ENCODE peak calls at places on chromosomes 7 and 10, in four cellular contexts. Q is stimulated activated CD4-positive, alpha-beta T cell treated with anti-CD3 and anti-CD28 coated beads, Interleukin-4, amount 100 ng/mL, for 24 hours; J is NCI-H774; I is A172. L is an unnamed sample.

GRCh38 chr7:42876182-42877068 is 35.4 kb downstream of the C7orf25 start:
- DNase-seq in Q (peak; percentile 73), J (no peak), I (peak; percentile 61), L (peak; percentile 80)

GRCh38 chr10:91287276-91287675 is 66.8 kb downstream of the PCGF5 start:
- DNase-seq in Q (no peak), J (no peak), I (peak; percentile 87), L (no peak)

GRCh38 chr10:52720018-52720417 is 52.6 kb downstream of the MBL2 start:
- DNase-seq in Q (no peak), J (no peak), I (no peak), L (no peak)

GRCh38 chr10:113028393-113029054 is 78.5 kb downstream of the TCF7L2 start:
- DNase-seq in Q (no peak), J (no peak), I (no peak), L (no peak)

GRCh38 chr10:125151824-125152634 is 8.3 kb downstream of the CTBP2 start:
- DNase-seq in Q (no peak), J (no peak), I (no peak), L (no peak)

GRCh38 chr10:46248651-46249131 is 38.1 kb upstream of the ANTXRL start:
- DNase-seq in Q (no peak), J (no peak), I (no peak), L (no peak)

GRCh38 chr10:74906631-74907030 is 80.2 kb downstream of the KAT6B start:
- DNase-seq in Q (no peak), J (no peak), I (no peak), L (no peak)

GRCh38 chr7:90701771-90702170 is 105.7 kb downstream of the CDK14 start:
- DNase-seq in Q (no peak), J (no peak), I (no peak), L (no peak)

GRCh38 chr7:66138994-66139752 is 24.5 kb downstream of the CRCP start:
- DNase-seq in Q (no peak), J (no peak), I (peak; percentile 20), L (no peak)

GRCh38 chr7:121832347-121832746 is 40.6 kb upstream of the PTPRZ1 start:
- DNase-seq in Q (no peak), J (no peak), I (peak; percentile 14), L (no peak)

GRCh38 chr10:113576853-113577252 is 24.0 kb downstream of the HABP2 start:
- DNase-seq in Q (no peak), J (no peak), I (peak; percentile 38), L (peak; percentile 20)

GRCh38 chr7:150388709-150389531 is 9.8 kb downstream of the ZNF775 start:
- DNase-seq in Q (no peak), J (no peak), I (no peak), L (no peak)

GRCh38 chr10:32149257-32149955 is 93.2 kb upstream of the KIF5B start:
- DNase-seq in Q (peak; percentile 11), J (no peak), I (peak; percentile 93), L (peak; percentile 44)

GRCh38 chr7:73606801-73607691 is 17.3 kb downstream of the MLXIPL start:
- DNase-seq in Q (peak; percentile 71), J (no peak), I (peak; percentile 26), L (peak; percentile 75)

GRCh38 chr7:129245533-129245932 is 20.7 kb downstream of the AHCYL2 start:
- DNase-seq in Q (no peak), J (no peak), I (no peak), L (no peak)

GRCh38 chr10:124308351-124308645 is 110.4 kb downstream of the OAT start:
- DNase-seq in Q (no peak), J (no peak), I (no peak), L (no peak)

GRCh38 chr7:11343818-11344413 is 370.2 kb downstream of the PHF14 start:
- DNase-seq in Q (no peak), J (peak; percentile 39), I (peak; percentile 51), L (no peak)

GRCh38 chr10:119129721-119130120 is 25.8 kb downstream of the DENND10 start:
- DNase-seq in Q (no peak), J (no peak), I (no peak), L (no peak)

GRCh38 chr7:20647051-20647450 is 31.6 kb downstream of the ABCB5 start:
- DNase-seq in Q (no peak), J (no peak), I (peak; percentile 11), L (no peak)

GRCh38 chr10:96858038-96858705 is 26.1 kb downstream of the LCOR start:
- DNase-seq in Q (no peak), J (no peak), I (no peak), L (no peak)

GRCh38 chr10:70053212-70053895 is 708 bp downstream of the MACROH2A2 start:
- DNase-seq in Q (no peak), J (no peak), I (no peak), L (peak; percentile 21)

GRCh38 chr7:87598234-87599009 is 2.3 kb downstream of the ABCB1 start:
- DNase-seq in Q (no peak), J (no peak), I (no peak), L (no peak)

GRCh38 chr7:80923211-80923612 is 4.4 kb upstream of the SEMA3C start:
- DNase-seq in Q (no peak), J (peak; percentile 22), I (no peak), L (no peak)

GRCh38 chr10:70779088-70779487 is 6.1 kb downstream of the TBATA start:
- DNase-seq in Q (no peak), J (no peak), I (no peak), L (no peak)

GRCh38 chr7:4751398-4751947 is 23.9 kb upstream of the AP5Z1 start:
- DNase-seq in Q (no peak), J (no peak), I (no peak), L (no peak)

GRCh38 chr7:73436031-73436929 is 2.7 kb downstream of the FZD9 start:
- DNase-seq in Q (no peak), J (no peak), I (peak; percentile 67), L (no peak)

GRCh38 chr7:37924399-37924798 is 4.0 kb downstream of the EPDR1 start:
- DNase-seq in Q (no peak), J (no peak), I (no peak), L (no peak)

GRCh38 chr7:69115788-69116187 is 482.5 kb upstream of the AUTS2 start:
- DNase-seq in Q (no peak), J (no peak), I (peak; percentile 45), L (no peak)

GRCh38 chr7:22320416-22320815 is 36.5 kb downstream of the RAPGEF5 start:
- DNase-seq in Q (no peak), J (no peak), I (peak; percentile 29), L (no peak)

GRCh38 chr7:77447616-77448015 is 31.5 kb upstream of the GSAP start:
- DNase-seq in Q (no peak), J (no peak), I (no peak), L (no peak)

GRCh38 chr10:75774780-75775490 is 343.5 kb downstream of the LRMDA start:
- DNase-seq in Q (no peak), J (no peak), I (no peak), L (no peak)

GRCh38 chr7:66353547-66353946 is 148.4 kb downstream of the TPST1 start:
- DNase-seq in Q (no peak), J (no peak), I (no peak), L (no peak)

L was measured in activated CD4-positive, alpha-beta T cell treated with anti-CD3 and anti-CD28 coated beads for 48 hours.